ENCODE peak calls at places on chromosomes 16 and 17, in four cellular contexts. U is dorsolateral prefrontal cortex, B is heart right ventricle, H is AG09319. A is an unnamed sample.

GRCh38 chr16:68079616-68080344 is 5.4 kb upstream of the NFATC3 start:
- DNase-seq in H (no peak), U (no peak), B (peak), A (peak)

GRCh38 chr17:83079340-83079747 is at the start of gene METRNL:
- DNase-seq in B (peak), U (peak), H (no peak), A (peak)

GRCh38 chr16:86619263-86619935 is 41.0 kb downstream of the FOXL1 start:
- DNase-seq in B (no peak), H (no peak), U (no peak), A (no peak)

GRCh38 chr17:12765544-12765943 is 23.8 kb upstream of the ARHGAP44 start:
- DNase-seq in U (no peak), H (peak), B (peak), A (no peak)

GRCh38 chr16:56987692-56988091 is 1.7 kb upstream of the NLRC5 start:
- DNase-seq in U (no peak), B (no peak), H (no peak), A (no peak)

GRCh38 chr16:89332248-89333245 is 115.0 kb downstream of the ZNF778 start:
- DNase-seq in U (no peak), H (no peak), B (no peak), A (no peak)

GRCh38 chr17:77635176-77635575 is 323.3 kb upstream of the TNRC6C start:
- DNase-seq in H (no peak), U (peak), B (no peak), A (no peak)

GRCh38 chr16:48864055-48864454 is 254.1 kb upstream of the N4BP1 start:
- DNase-seq in B (no peak), H (no peak), U (no peak), A (no peak)

GRCh38 chr16:71565812-71566700 is 10.8 kb downstream of the TAT start:
- DNase-seq in H (no peak), U (no peak), B (no peak), A (no peak)

GRCh38 chr17:59046192-59046591 is 60.5 kb downstream of the TRIM37 start:
- DNase-seq in U (no peak), B (no peak), H (no peak), A (no peak)

GRCh38 chr16:72357860-72358259 is 185.9 kb upstream of the PMFBP1 start:
- DNase-seq in U (no peak), H (no peak), B (no peak), A (no peak)

GRCh38 chr16:30874244-30874820 is 19.5 kb downstream of the BCL7C start:
- DNase-seq in U (no peak), B (no peak), H (no peak), A (no peak)

GRCh38 chr17:37735165-37735564 is 9.7 kb downstream of the HNF1B start:
- DNase-seq in B (no peak), U (no peak), H (no peak), A (no peak)

GRCh38 chr16:17227278-17227677 is 243.5 kb downstream of the XYLT1 start:
- DNase-seq in B (no peak), U (no peak), H (no peak), A (no peak)

GRCh38 chr16:2008009-2008526 is 1.6 kb downstream of the ZNF598 start:
- DNase-seq in U (no peak), H (peak), B (no peak), A (no peak)

GRCh38 chr16:3861808-3862451 is 18.6 kb downstream of the CREBBP start:
- DNase-seq in U (no peak), H (no peak), B (no peak), A (no peak)

GRCh38 chr17:77569846-77570564 is 388.5 kb upstream of the TNRC6C start:
- DNase-seq in U (no peak), B (no peak), H (no peak), A (no peak)

GRCh38 chr16:50304467-50305440 is 38.4 kb downstream of the ADCY7 start:
- DNase-seq in H (no peak), U (peak), B (no peak), A (peak)

GRCh38 chr17:56894859-56895455 is 18.9 kb downstream of the TRIM25 start:
- DNase-seq in U (no peak), H (no peak), B (no peak), A (no peak)

GRCh38 chr16:4693956-4694663 is 748 bp downstream of the NUDT16L1 start:
- DNase-seq in U (no peak), H (no peak), B (no peak), A (peak)

GRCh38 chr17:34318474-34318873 is 761 bp upstream of the CCL8 start:
- DNase-seq in B (no peak), U (no peak), H (no peak), A (no peak)

GRCh38 chr17:8955560-8955959 is 9.9 kb downstream of the PIK3R5 start:
- DNase-seq in B (no peak), H (no peak), U (no peak), A (no peak)

GRCh38 chr16:17367932-17368331 is 102.8 kb downstream of the XYLT1 start:
- DNase-seq in B (no peak), U (no peak), H (no peak), A (no peak)

GRCh38 chr17:4642286-4642685 is 808 bp upstream of the ALOX15 start:
- DNase-seq in B (no peak), H (no peak), U (no peak), A (no peak)

GRCh38 chr17:3558603-3559269 is 1.1 kb upstream of the TRPV3 start:
- DNase-seq in U (no peak), B (no peak), H (no peak), A (peak)

GRCh38 chr16:27717726-27718125 is 167.8 kb downstream of the KATNIP start:
- DNase-seq in B (no peak), U (no peak), H (no peak), A (no peak)

GRCh38 chr16:67164599-67165061 is at the start of gene HSF4:
- DNase-seq in U (no peak), H (no peak), B (no peak), A (no peak)

GRCh38 chr17:8187517-8188407 is 2.2 kb downstream of the BORCS6 start:
- DNase-seq in U (peak), H (peak), B (peak), A (peak)

GRCh38 chr16:88382491-88383400 is at the start of gene ZNF469:
- DNase-seq in B (no peak), U (no peak), H (no peak), A (no peak)

GRCh38 chr17:19003966-19004600 is 481 bp downstream of the FAM83G start:
- DNase-seq in B (no peak), H (no peak), U (no peak), A (peak)

GRCh38 chr16:84983308-84983707 is 28.0 kb downstream of the ZDHHC7 start:
- DNase-seq in H (no peak), U (no peak), B (no peak), A (no peak)

GRCh38 chr16:84986102-84986501 is 25.2 kb downstream of the ZDHHC7 start:
- DNase-seq in H (no peak), U (no peak), B (no peak), A (no peak)

GRCh38 chr16:84985079-84986065 is 26.0 kb downstream of the ZDHHC7 start:
- DNase-seq in H (peak), U (no peak), B (no peak), A (no peak)

GRCh38 chr16:84979516-84979915 is 31.8 kb downstream of the ZDHHC7 start:
- DNase-seq in H (no peak), U (no peak), B (no peak), A (no peak)

DNA sequence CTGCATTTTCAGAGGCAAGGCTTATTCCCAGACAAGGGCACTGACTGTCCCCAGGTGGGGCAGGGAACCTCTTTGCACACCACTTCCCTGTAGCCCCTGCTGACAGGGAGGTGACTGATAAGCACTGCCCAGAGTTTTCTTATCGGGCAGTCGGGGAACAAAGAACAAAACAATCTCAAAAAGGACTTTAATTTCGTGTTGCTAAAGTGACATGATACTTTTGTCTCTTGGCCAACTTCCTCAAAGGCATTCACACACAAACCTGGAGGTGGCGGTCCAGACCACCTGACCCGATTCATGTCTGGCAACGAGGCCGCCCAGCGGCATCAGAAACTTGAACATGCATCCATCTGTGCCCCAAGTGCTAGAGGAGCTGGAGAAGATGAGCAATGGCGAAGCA is 28.9 kb downstream of the ZDHHC7 start:
- DNase-seq in U (no peak), B (no peak), H (no peak), A (no peak)
- TF ChIP-seq CTCF in U (no peak), B (peak), H (no peak), A (no peak)

GRCh38 chr17:43874293-43874692 is 27.3 kb downstream of the CD300LG start:
- DNase-seq in H (no peak), U (no peak), B (peak), A (no peak)

GRCh38 chr17:43875476-43876147 is 28.6 kb downstream of the CD300LG start:
- DNase-seq in U (no peak), H (no peak), B (no peak), A (no peak)

GRCh38 chr17:43873815-43874214 is 26.8 kb downstream of the CD300LG start:
- DNase-seq in B (no peak), U (no peak), H (no peak), A (no peak)

GRCh38 chr17:43871947-43872690 is 25.1 kb downstream of the CD300LG start:
- DNase-seq in U (no peak), B (no peak), H (no peak), A (no peak)

GRCh38 chr17:43873091-43873490 is 26.1 kb downstream of the CD300LG start:
- DNase-seq in U (no peak), H (no peak), B (no peak), A (no peak)
- TF ChIP-seq CTCF in U (no peak), H (no peak), B (no peak), A (no peak)

GRCh38 chr16:14378684-14379467 is 251.2 kb downstream of the PARN start:
- DNase-seq in H (peak), B (no peak), U (no peak), A (no peak)
- TF ChIP-seq CTCF in H (no peak), B (no peak), U (no peak), A (no peak)

DNA sequence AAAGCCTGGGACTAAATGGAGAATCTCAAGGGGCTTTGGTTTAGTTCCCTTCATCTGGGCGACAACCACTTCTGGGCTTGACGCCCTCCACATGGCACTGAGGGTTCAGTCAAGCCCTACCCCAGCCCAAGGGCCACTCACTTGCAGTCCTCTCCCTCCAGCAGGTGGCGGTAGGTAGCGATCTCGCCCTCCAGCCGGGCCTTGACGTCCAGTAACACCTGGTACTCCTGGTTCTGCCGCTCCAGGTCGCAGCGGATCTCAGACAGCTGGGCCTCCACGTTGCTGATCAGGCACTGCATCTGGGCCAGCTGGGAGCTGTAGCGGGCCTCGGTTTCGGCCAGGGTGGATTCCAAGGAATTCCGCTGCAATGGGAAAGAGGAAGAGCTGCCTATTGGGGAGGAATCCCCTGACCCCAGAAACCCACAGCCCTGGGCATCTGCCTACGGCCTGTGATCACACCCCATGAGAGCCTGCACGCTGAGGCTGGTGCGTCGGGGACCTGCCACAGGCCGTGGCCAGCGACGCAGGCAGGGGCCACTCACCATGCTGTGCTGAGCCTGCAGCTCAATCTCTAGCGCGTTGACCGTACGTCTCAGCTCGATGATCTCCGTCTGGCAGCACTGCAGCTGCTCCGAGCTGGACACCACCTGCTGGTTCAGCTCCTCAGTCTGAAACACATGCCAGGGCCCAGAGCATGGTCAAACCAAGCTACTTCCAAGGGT is 2.7 kb downstream of the KRT36 start:
- DNase-seq in U (no peak), H (no peak), B (no peak), A (no peak)
- TF ChIP-seq CTCF in U (peak), H (peak), B (no peak), A (no peak)

DNA sequence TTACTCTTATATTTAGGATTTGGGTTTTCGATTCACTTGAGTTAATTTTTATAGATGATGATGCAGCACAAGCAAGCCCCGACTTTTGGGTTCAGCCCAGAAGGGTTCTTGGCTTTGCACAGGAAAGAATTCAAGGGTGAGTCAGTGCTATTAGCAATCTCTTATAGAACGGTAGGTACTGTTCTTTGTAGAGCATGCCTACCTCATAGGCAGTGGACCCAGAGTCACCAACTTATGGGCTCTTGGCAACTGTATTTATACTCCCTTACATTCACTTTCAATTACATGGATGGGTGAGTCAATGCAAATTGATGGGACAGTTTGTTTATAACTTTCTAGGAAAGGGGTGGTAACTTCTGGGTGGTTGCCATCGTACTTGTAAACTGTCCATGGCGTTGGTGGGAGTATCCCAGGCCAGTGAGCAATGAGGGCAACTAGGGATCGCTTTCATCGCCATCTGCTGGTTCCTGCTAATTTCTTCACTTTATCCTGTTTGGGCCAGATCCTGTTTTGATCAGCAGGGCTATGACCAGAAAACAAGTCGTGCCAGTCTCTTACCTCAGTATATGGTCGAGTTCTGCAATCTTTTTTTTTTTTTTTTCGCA is 362.6 kb downstream of the CNTNAP4 start:
- DNase-seq in H (no peak), B (no peak), U (no peak), A (no peak)
- TF ChIP-seq CTCF in H (no peak), B (no peak), U (no peak), A (no peak)

DNA sequence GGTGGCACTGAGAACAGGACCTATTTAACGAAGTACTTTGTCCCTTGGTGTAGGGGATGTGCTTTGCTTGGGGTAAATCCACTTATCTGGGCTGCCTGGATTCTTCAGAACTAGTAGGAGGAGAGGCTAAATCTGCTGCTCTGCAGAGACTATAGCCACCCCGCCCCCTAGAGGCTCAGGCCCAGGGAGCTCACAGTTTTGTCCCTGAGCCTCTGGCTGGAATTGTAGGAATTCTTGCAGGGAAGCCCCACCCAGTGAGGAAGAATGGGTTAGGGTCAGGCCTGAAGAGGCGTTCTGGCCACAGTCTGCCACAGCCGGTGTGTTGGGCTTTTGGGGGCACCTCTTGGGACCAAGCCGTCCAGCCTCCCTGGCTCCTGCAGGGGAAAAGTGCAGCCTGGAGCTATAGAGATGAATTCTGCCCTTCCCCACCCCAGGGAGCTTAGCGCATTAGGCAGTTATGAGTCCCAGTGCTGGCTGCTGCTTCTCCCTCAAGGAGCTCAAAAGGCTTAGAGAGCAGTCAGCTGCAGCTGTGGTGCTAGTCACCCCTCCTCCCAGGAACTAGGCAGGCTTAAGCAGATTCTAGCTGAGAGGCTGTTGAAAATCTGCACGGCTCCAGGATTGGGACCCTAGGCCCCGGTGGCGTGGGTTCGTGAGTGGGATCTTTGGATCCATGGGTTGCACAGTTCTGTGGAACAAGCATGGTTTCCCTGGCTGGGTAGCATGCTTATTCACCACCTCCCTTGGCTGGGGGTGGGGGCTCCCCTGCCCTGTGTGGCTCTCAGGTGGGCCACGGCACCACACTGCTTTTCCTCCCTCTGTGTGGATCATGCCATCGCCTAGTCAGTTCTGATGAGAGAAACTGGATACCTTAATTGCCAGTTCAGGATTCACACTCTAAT is 237.4 kb upstream of the TOM1L1 start:
- DNase-seq in U (no peak), B (no peak), H (no peak), A (no peak)
- TF ChIP-seq CTCF in U (no peak), B (no peak), H (no peak), A (no peak)

DNA sequence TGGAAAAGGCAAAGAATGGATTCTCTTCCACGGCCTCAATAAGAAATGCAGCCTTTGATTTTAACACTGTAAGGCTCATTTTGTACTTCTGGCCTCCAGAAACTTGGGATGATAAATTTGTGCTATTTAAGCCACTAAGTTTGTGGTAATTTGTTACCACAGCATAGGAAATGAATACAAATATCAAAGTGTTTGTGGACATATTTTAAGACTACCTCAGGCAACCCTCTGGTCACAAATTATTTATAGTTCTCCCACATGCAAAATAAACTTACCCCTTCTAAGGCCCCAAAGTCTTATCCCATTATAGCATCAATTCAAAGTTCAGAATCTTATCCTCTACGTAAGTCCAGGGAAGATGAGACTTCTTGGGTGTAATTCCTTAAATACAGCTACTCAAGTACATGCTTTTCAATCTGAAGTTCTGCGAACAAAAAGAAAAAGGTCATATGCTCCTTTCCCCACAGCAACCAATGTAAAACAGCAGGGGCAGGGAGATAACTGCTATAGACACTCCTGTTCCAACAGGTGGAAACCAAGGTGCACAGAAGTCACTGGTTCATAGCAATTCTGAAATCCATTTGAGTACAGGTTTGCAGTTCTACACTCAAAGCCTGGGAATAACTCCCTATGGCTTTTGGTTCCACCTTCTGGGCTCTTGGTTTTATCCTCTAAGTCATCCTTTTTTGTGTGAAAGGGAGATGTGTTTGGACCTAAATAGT is 5.4 kb upstream of the EFCAB13 start:
- DNase-seq in B (no peak), U (no peak), H (no peak), A (no peak)
- TF ChIP-seq CTCF in B (no peak), U (no peak), H (no peak), A (no peak)

GRCh38 chr16:82671743-82672142 is 45.0 kb downstream of the CDH13 start:
- DNase-seq in H (no peak), B (no peak), U (no peak), A (no peak)
- TF ChIP-seq CTCF in H (peak), B (peak), U (peak), A (no peak)

DNA sequence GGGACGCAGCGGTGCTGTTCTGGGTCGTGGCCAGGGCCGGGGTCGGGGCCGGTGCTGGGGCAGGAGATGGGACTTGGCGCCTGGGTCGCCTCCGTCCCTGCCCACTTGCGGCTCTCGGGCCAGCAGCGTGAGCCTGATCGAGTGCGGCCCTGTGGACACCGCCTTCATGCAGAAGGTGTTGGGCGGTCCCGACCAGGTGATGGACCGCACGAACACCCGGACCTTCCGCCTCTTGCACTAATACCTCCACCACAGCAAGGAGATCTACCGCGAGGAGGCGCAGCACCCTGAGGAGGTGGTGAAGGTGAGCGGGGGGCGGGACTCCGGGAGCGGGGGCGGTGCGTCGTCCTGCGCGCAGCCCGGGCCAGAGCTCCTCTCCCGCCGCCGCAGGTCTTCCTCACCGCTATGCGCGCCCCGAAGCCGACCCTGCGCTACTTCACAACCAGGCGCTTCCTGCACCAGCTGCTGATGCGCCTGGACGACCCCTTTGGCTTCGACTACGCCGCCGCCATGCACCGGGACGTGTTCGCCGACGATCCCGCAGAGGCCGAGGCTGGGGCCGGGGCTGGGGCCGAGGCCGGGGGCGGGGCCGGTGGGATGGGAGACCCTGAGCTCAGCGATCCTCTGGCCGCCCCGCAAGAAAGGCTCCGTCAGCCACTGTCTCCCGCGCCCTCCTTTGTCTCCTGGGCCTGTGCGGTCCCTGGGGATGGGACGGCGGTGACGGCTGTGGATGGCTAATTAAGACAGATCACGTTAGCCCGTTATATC is 4.5 kb upstream of the HSD17B1 start:
- DNase-seq in B (no peak), U (no peak), H (no peak), A (peak)
- TF ChIP-seq CTCF in B (peak), U (no peak), H (peak), A (no peak)